ENCODE peak calls at places on chromosomes 4 and X, in five cellular contexts. V is endothelial cell; R is Jurkat, Clone E6-1; P is glutamatergic neuron; W is activated CD4-positive, alpha-beta T cell treated with anti-CD3 and anti-CD28 coated beads, Interleukin-2, amount 10 ng/mL, durations not matched to agents 7 days and 5 days. F is an unnamed sample.

GRCh38 chr4:78552398-78553396 is 1.1 kb downstream of the ANXA3 start:
- DNase-seq in P (no peak), W (no peak), R (no peak), V (no peak), F (no peak)

GRCh38 chr4:141797966-141798365 is 161.6 kb downstream of the IL15 start:
- DNase-seq in R (no peak), V (no peak), W (no peak), P (no peak), F (no peak)

GRCh38 chr4:20284990-20285389 is 33.3 kb downstream of the SLIT2 start:
- DNase-seq in W (no peak), P (no peak), V (no peak), R (no peak), F (peak)

GRCh38 chr4:11106769-11107168 is 321.9 kb downstream of the HS3ST1 start:
- DNase-seq in R (no peak), P (no peak), V (no peak), W (no peak), F (no peak)

GRCh38 chrX:41064028-41064427 is 21.2 kb upstream of the USP9X start:
- DNase-seq in R (no peak), V (no peak), W (no peak), P (no peak), F (no peak)

GRCh38 chr4:181966084-181966483 is 277.1 kb upstream of the TENM3 start:
- DNase-seq in P (no peak), V (no peak), W (no peak), R (no peak), F (no peak)

GRCh38 chr4:185693548-185694215 is 118.3 kb downstream of the SORBS2 start:
- DNase-seq in R (no peak), V (no peak), P (no peak), W (no peak), F (no peak)

GRCh38 chr4:38385286-38386010 is 278.6 kb upstream of the KLF3 start:
- DNase-seq in R (no peak), V (no peak), P (no peak), W (no peak), F (peak)

GRCh38 chr4:60133414-60133813 is 1066.7 kb upstream of the ADGRL3 start:
- DNase-seq in P (no peak), V (no peak), R (no peak), W (no peak), F (no peak)

GRCh38 chr4:86155766-86156165 is 204.1 kb downstream of the MAPK10 start:
- DNase-seq in V (no peak), W (no peak), P (no peak), R (no peak), F (no peak)

GRCh38 chrX:145844886-145845285 is 27.3 kb downstream of the SLITRK2 start:
- DNase-seq in V (no peak), P (no peak), W (no peak), R (no peak), F (no peak)

GRCh38 chr4:182885738-182886077 is 31.5 kb downstream of the DCTD start:
- DNase-seq in P (no peak), W (no peak), R (no peak), V (no peak), F (no peak)

GRCh38 chr4:156790866-156791265 is 180.7 kb downstream of the PDGFC start:
- DNase-seq in W (no peak), R (no peak), P (no peak), V (no peak), F (no peak)

GRCh38 chr4:1505511-1506451 is 99.5 kb upstream of the NKX1-1 start:
- DNase-seq in V (no peak), R (no peak), W (no peak), P (no peak), F (no peak)

GRCh38 chrX:102624105-102624504 is 24.8 kb downstream of the ARMCX5 start:
- DNase-seq in R (no peak), V (no peak), W (no peak), P (no peak), F (no peak)